ENCODE peak calls at places on chromosomes 5 and 9, in four cellular contexts. N is body of pancreas; J is CD8-positive, alpha-beta T cell; F is AG04450. Q is an unnamed sample.

GRCh38 chr5:173668245-173668800 is 51.9 kb upstream of the BOD1 start:
- DNase-seq in N (no peak), J (no peak), F (no peak), Q (no peak)

GRCh38 chr9:79695531-79696218 is 123.9 kb downstream of the TLE4 start:
- DNase-seq in N (no peak), J (peak; percentile 23), F (no peak), Q (no peak)

GRCh38 chr5:146048994-146049703 is 56.2 kb downstream of the PLAC8L1 start:
- DNase-seq in N (peak; percentile 61), J (no peak), F (peak; percentile 65), Q (peak; percentile 68)

GRCh38 chr5:174511711-174512253 is 212.6 kb upstream of the MSX2 start:
- DNase-seq in N (no peak), J (no peak), F (no peak), Q (peak; percentile 36)

GRCh38 chr9:74783408-74783807 is 104.3 kb downstream of the TRPM6 start:
- DNase-seq in N (no peak), J (no peak), F (no peak), Q (peak; percentile 52)

GRCh38 chr5:180637962-180638680 is 11.3 kb downstream of the FLT4 start:
- DNase-seq in N (peak; percentile 0), J (no peak), F (no peak), Q (no peak)

GRCh38 chr5:1464096-1464446 is 18.8 kb upstream of the SLC6A3 start:
- DNase-seq in N (no peak), J (no peak), F (no peak), Q (no peak)

GRCh38 chr9:784202-784601 is 57.3 kb upstream of the DMRT1 start:
- DNase-seq in N (no peak), J (no peak), F (no peak), Q (peak; percentile 50)

DNA sequence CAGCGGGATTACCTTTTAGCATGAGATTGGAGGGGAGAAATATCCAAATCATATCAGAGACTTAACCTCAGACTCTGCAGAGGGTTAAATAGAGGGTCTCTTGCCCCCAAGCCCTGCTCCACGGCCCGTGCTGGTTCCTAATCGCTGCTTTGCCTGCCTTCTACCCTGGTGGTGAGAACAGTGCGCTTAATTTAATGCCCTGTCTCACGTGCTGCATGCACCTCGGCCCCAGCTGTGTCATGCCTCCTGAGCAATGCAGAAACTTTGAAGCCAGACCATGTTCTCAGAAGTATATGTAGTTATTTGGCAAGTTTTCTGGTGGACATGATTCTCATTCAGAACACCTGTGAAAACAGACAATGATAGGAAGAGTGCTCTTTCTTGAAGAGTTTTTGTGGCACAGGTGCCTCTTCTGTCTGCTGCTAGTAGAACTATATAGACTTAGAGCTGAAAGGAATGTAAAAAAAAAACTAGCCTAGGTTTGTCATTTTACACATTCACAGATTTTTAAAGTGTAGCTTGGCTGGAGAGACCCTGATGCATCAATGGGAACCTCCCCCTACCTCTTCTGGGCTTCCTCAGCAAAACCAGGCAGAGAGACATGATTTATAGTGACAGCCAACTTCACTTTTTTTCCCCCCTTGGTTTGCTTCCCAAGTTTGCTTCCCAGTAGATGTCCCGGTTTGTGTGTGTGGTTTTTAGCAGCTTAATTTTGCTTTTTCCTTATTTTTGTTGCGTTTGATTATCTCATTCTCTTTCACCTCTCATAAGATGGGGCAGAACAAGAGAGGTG is 1.6 kb downstream of the OTULIN start:
- DNase-seq in N (peak; percentile 48), J (peak; percentile 68), F (no peak), Q (peak; percentile 51)
- TF ChIP-seq CTCF in N (no peak), J (peak; percentile 39), F (no peak), Q (peak; percentile 39)

GRCh38 chr5:105953616-105954015 is 1717.1 kb downstream of the EFNA5 start:
- DNase-seq in N (no peak), J (no peak), F (no peak), Q (no peak)
- H3K4me3 ChIP-seq in N (no peak overlapping the region), J (no peak overlapping the region), F (no peak overlapping the region), Q (no peak overlapping the region)

DNA sequence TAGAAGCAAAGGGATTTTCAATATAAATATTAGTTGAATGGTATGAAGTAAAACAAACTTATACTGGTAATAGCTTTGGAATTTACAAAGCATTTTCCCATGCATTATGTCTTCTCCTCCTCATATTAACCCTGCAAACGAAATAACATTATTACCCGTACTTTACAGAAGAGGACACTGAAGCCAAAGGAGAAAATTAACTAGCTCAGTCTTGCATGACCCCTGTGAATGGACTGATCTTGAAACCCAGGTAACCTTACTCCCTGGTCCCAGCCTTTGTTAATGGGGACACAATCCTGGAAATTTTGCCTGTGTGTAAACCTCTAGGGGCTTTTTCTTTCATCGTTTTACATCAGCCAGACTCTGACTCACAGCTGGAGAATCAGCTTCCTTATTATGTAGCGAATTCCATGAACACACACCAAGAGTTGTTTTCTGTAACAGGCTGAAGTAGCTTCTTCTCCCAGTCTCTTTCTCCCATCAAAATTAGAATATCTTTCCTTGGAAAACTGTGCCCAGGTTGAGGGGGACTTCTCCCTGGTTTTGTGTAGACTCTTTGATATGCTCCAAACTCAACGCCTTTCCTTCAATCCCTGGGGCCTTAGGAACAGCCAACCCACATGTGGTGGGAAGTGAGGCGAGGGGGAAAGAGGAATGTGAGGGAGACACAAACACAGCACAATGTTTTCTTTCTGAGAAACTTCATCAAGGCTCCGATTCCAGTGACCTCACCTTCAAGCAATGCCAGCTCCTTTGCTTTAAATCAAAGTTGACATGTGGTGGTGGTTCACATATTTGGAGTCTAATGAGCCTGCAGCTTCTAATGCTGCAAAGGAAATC is 480.9 kb upstream of the PAPPA start:
- DNase-seq in N (no peak), J (no peak), F (peak; percentile 96), Q (peak; percentile 95)
- TF ChIP-seq CTCF in N (no peak), J (no peak), F (peak; percentile 6), Q (no peak)

GRCh38 chr9:136326061-136326776 is 1.1 kb upstream of the GPSM1 start:
- DNase-seq in N (no peak), J (no peak), F (peak; percentile 90), Q (no peak)
- H3K4me3 ChIP-seq in N (no peak overlapping the region), J (no peak overlapping the region), F (peak overlapping the region; percentile 31), Q (no peak overlapping the region)

GRCh38 chr5:42494414-42494813 is 71.2 kb downstream of the GHR start:
- DNase-seq in N (no peak), J (no peak), F (no peak), Q (peak; percentile 85)

GRCh38 chr5:42495908-42496307 is 72.7 kb downstream of the GHR start:
- DNase-seq in N (no peak), J (no peak), F (no peak), Q (peak; percentile 91)

GRCh38 chr5:42498000-42498399 is 74.8 kb downstream of the GHR start:
- DNase-seq in N (no peak), J (no peak), F (no peak), Q (no peak)

GRCh38 chr5:42499016-42499415 is 75.8 kb downstream of the GHR start:
- DNase-seq in N (no peak), J (no peak), F (no peak), Q (no peak)

GRCh38 chr5:42496397-42497156 is 73.3 kb downstream of the GHR start:
- DNase-seq in N (no peak), J (no peak), F (no peak), Q (no peak)
- TF ChIP-seq CTCF in N (no peak), J (no peak), F (no peak), Q (no peak)

Q was measured in bronchial epithelial cell.